ENCODE peak calls at places on chromosomes 16 and 17, in ten cellular contexts. W is NCI-H1092; X is NCI-H2081; Y is nephron progenitor cell; C is AG20443; K is HuH-7; P is central memory CD4-positive, alpha-beta T cell; A is left ventricle myocardium inferior; J is iPS DF 19.7; N is mesenchymal stem cell. Q is an unnamed sample.

GRCh38 chr17:75753514-75754377 is 11.2 kb downstream of the GALK1 start:
- DNase-seq in K (peak; percentile 96), X (peak; percentile 78), Y (peak; percentile 83), N (peak; percentile 69), P (peak; percentile 65), C (peak; percentile 94), A (peak; percentile 78), W (peak; percentile 57), J (no peak), Q (no peak)

GRCh38 chr16:65372171-65372570 is 250.3 kb upstream of the CDH11 start:
- DNase-seq in N (no peak), Y (no peak), X (no peak), W (no peak), C (no peak), J (no peak), A (no peak), P (no peak), K (no peak), Q (no peak)

GRCh38 chr17:80892900-80893603 is 98.6 kb upstream of the CHMP6 start:
- DNase-seq in C (peak; percentile 49), J (no peak), A (no peak), P (peak; percentile 30), X (no peak), Y (no peak), K (no peak), W (no peak), N (peak; percentile 93), Q (no peak)

GRCh38 chr17:33338242-33338641 is 45.1 kb upstream of the ASIC2 start:
- DNase-seq in K (no peak), N (no peak), J (no peak), A (no peak), X (no peak), C (no peak), Y (no peak), P (no peak), W (no peak), Q (no peak)

GRCh38 chr17:17994770-17995169 is 22.1 kb downstream of the DRC3 start:
- DNase-seq in C (no peak), X (no peak), N (no peak), Y (no peak), P (no peak), J (no peak), K (no peak), A (no peak), W (no peak), Q (no peak)

GRCh38 chr16:53744449-53744848 is 40.5 kb downstream of the FTO start:
- DNase-seq in Y (no peak), K (no peak), C (no peak), N (no peak), X (no peak), P (peak; percentile 27), W (no peak), J (peak; percentile 1), A (no peak), Q (no peak)

GRCh38 chr17:40843242-40843641 is 20.8 kb upstream of the KRT10 start:
- DNase-seq in N (no peak), X (no peak), Y (no peak), A (no peak), W (no peak), C (no peak), J (no peak), K (no peak), P (no peak), Q (no peak)

GRCh38 chr16:81517630-81518438 is 73.2 kb downstream of the CMIP start:
- DNase-seq in C (peak; percentile 69), W (no peak), X (no peak), A (no peak), K (no peak), P (no peak), Y (no peak), J (no peak), N (peak; percentile 52), Q (no peak)

GRCh38 chr16:1839554-1839953 is 12.5 kb downstream of the FAHD1 start:
- DNase-seq in C (peak; percentile 69), A (no peak), Y (no peak), N (peak; percentile 81), X (no peak), P (no peak), J (no peak), W (no peak), K (no peak), Q (no peak)

GRCh38 chr16:86117756-86118155 is 218.8 kb downstream of the IRF8 start:
- DNase-seq in Y (peak; percentile 60), J (no peak), X (no peak), W (no peak), A (no peak), P (no peak), N (no peak), C (peak; percentile 33), K (no peak), Q (no peak)

GRCh38 chr16:27849621-27850020 is 213.9 kb downstream of the GSG1L start:
- DNase-seq in Y (no peak), W (no peak), P (no peak), K (no peak), A (no peak), J (no peak), X (no peak), N (no peak), C (no peak), Q (no peak)

GRCh38 chr16:57013268-57013667 is 23.9 kb downstream of the NLRC5 start:
- DNase-seq in Y (no peak), J (no peak), X (no peak), P (no peak), N (no peak), A (no peak), C (no peak), K (no peak), W (no peak), Q (no peak)

GRCh38 chr17:68570531-68570930 is 30.6 kb downstream of the FAM20A start:
- DNase-seq in C (no peak), W (no peak), X (no peak), J (no peak), N (no peak), P (no peak), K (no peak), A (no peak), Y (no peak), Q (no peak)

GRCh38 chr16:68065716-68066305 is 19.4 kb upstream of the NFATC3 start:
- DNase-seq in Y (no peak), N (peak; percentile 58), W (no peak), X (no peak), J (no peak), A (no peak), P (no peak), K (no peak), C (peak; percentile 84), Q (peak; percentile 54)

GRCh38 chr17:8818654-8819330 is 19.6 kb upstream of the MFSD6L start:
- DNase-seq in K (no peak), Y (no peak), W (no peak), C (no peak), X (no peak), N (no peak), P (no peak), A (no peak), J (no peak), Q (no peak)

GRCh38 chr17:2954898-2955445 is 108.4 kb downstream of the OR1D5 start:
- DNase-seq in A (no peak), J (no peak), C (peak; percentile 72), N (peak; percentile 94), W (no peak), Y (no peak), K (peak; percentile 49), X (no peak), P (no peak), Q (no peak)

GRCh38 chr16:20216818-20217217 is 110.5 kb downstream of the GP2 start:
- DNase-seq in A (no peak), C (no peak), W (no peak), N (no peak), X (no peak), Y (no peak), J (no peak), K (no peak), P (no peak), Q (no peak)

GRCh38 chr17:48835971-48836370 is 5.1 kb downstream of the CALCOCO2 start:
- DNase-seq in N (no peak), P (no peak), J (no peak), W (no peak), X (no peak), C (no peak), A (no peak), Y (no peak), K (no peak), Q (no peak)

GRCh38 chr16:66001432-66001831 is 365.1 kb upstream of the CDH5 start:
- DNase-seq in C (no peak), K (no peak), P (no peak), X (no peak), N (no peak), J (no peak), A (no peak), Y (no peak), W (no peak), Q (no peak)

GRCh38 chr17:14756469-14756868 is 455.6 kb downstream of the HS3ST3B1 start:
- DNase-seq in W (no peak), Y (no peak), N (no peak), J (no peak), K (peak; percentile 26), C (no peak), A (no peak), P (no peak), X (no peak), Q (peak; percentile 65)

GRCh38 chr17:44738214-44738906 is 20.4 kb upstream of the ADAM11 start:
- DNase-seq in A (no peak), N (peak; percentile 24), C (no peak), P (no peak), J (peak; percentile 40), K (no peak), X (no peak), Y (no peak), W (no peak), Q (no peak)

GRCh38 chr17:57541472-57542394 is 203.4 kb downstream of the CCDC182 start:
- DNase-seq in J (no peak), X (no peak), Y (no peak), A (peak; percentile 62), P (no peak), W (no peak), K (peak; percentile 71), N (peak; percentile 96), C (peak; percentile 21), Q (no peak)

GRCh38 chr17:2795412-2796163 is 650 bp upstream of the RAP1GAP2 start:
- DNase-seq in J (no peak), P (no peak), A (no peak), Y (no peak), C (no peak), X (no peak), W (no peak), N (no peak), K (no peak), Q (no peak)

GRCh38 chr17:66655861-66656260 is 179.1 kb upstream of the CACNG5 start:
- DNase-seq in X (no peak), P (no peak), Y (no peak), J (no peak), N (peak; percentile 32), A (no peak), K (no peak), C (peak; percentile 39), W (no peak), Q (no peak)

GRCh38 chr16:8109510-8110369 is 480.6 kb downstream of the TMEM114 start:
- DNase-seq in X (no peak), C (no peak), A (no peak), P (no peak), W (peak; percentile 2), J (no peak), N (no peak), Y (no peak), K (no peak), Q (no peak)

GRCh38 chr17:33218657-33219298 is 74.3 kb downstream of the ASIC2 start:
- DNase-seq in K (no peak), W (no peak), N (peak; percentile 68), J (no peak), A (no peak), Y (no peak), C (peak; percentile 40), X (no peak), P (no peak), Q (no peak)

GRCh38 chr16:64089697-64090096 is 1032.2 kb downstream of the CDH11 start:
- DNase-seq in A (no peak), Y (peak; percentile 9), P (no peak), W (no peak), K (peak; percentile 5), X (peak; percentile 11), N (peak; percentile 29), J (peak; percentile 38), C (no peak), Q (no peak)

GRCh38 chr16:15754821-15755534 is 101.8 kb downstream of the MYH11 start:
- DNase-seq in X (no peak), K (no peak), Y (no peak), A (no peak), C (no peak), J (no peak), W (no peak), P (no peak), N (no peak), Q (no peak)